ENCODE peak calls at places on chromosomes 5 and 9, in nine cellular contexts. U is C1 segment of cervical spinal cord, M is hippocampal formation, K is Peyer's patch, F is AG09319, A is ovary, P is neural crest cell, V is T-helper 17 cell, H is left ventricle myocardium superior. R is an unnamed sample.

GRCh38 chr5:179765400-179765799 is 28.4 kb upstream of the LTC4S start:
- DNase-seq in U (peak; percentile 38), M (no peak), K (no peak), F (peak; percentile 38), A (no peak), P (no peak), V (no peak), H (peak; percentile 67), R (no peak)

GRCh38 chr9:136036050-136036449 is 59.0 kb downstream of the NACC2 start:
- DNase-seq in U (no peak), M (no peak), K (no peak), F (no peak), A (no peak), P (no peak), V (no peak), H (no peak), R (no peak)

GRCh38 chr5:459562-460412 is 16.8 kb downstream of the EXOC3 start:
- DNase-seq in U (no peak), M (no peak), K (no peak), F (no peak), A (peak; percentile 9), P (no peak), V (no peak), H (no peak), R (peak; percentile 43)

GRCh38 chr9:79480639-79481038 is 91.1 kb upstream of the TLE4 start:
- DNase-seq in U (no peak), M (no peak), K (no peak), F (no peak), A (no peak), P (no peak), V (no peak), H (no peak), R (no peak)

GRCh38 chr5:75363111-75363510 is 26.1 kb downstream of the HMGCR start:
- DNase-seq in U (no peak), M (no peak), K (no peak), F (no peak), A (no peak), P (no peak), V (no peak), H (no peak), R (no peak)

GRCh38 chr9:120628207-120628924 is 48.4 kb upstream of the CDK5RAP2 start:
- DNase-seq in U (no peak), M (peak; percentile 43), K (no peak), F (no peak), A (no peak), P (no peak), V (no peak), H (no peak), R (no peak)

GRCh38 chr9:113492343-113493079 is 29.0 kb downstream of the RGS3 start:
- DNase-seq in U (peak; percentile 8), M (no peak), K (no peak), F (no peak), A (no peak), P (no peak), V (no peak), H (peak; percentile 59), R (no peak)

GRCh38 chr9:72351538-72352453 is 13.2 kb downstream of the ZFAND5 start:
- DNase-seq in U (no peak), M (no peak), K (no peak), F (no peak), A (no peak), P (no peak), V (no peak), H (peak; percentile 58), R (no peak)

GRCh38 chr5:157150995-157151394 is 8.3 kb upstream of the MED7 start:
- DNase-seq in U (no peak), M (no peak), K (no peak), F (no peak), A (no peak), P (no peak), V (no peak), H (no peak), R (no peak)

GRCh38 chr5:86665984-86666760 is 48.4 kb downstream of the COX7C start:
- DNase-seq in U (no peak), M (no peak), K (peak; percentile 81), F (no peak), A (no peak), P (no peak), V (no peak), H (no peak), R (no peak)

GRCh38 chr9:100066539-100066938 is 32.3 kb downstream of the ERP44 start:
- DNase-seq in U (no peak), M (no peak), K (no peak), F (peak; percentile 12), A (no peak), P (no peak), V (no peak), H (no peak), R (no peak)

GRCh38 chr9:77648458-77649108 is 461 bp upstream of the GNA14 start:
- DNase-seq in U (peak; percentile 68), M (peak; percentile 29), K (no peak), F (no peak), A (peak; percentile 77), P (no peak), V (no peak), H (peak; percentile 75), R (no peak)

GRCh38 chr5:5687113-5687512 is 264.6 kb downstream of the ICE1 start:
- DNase-seq in U (no peak), M (no peak), K (no peak), F (no peak), A (no peak), P (no peak), V (no peak), H (no peak), R (no peak)

GRCh38 chr9:95107001-95107749 is 210.3 kb downstream of the FANCC start:
- DNase-seq in U (peak; percentile 48), M (no peak), K (peak; percentile 25), F (no peak), A (peak; percentile 17), P (no peak), V (no peak), H (no peak), R (no peak)

GRCh38 chr9:93702261-93702660 is 125.9 kb downstream of the PHF2 start:
- DNase-seq in U (no peak), M (no peak), K (no peak), F (no peak), A (no peak), P (no peak), V (no peak), H (no peak), R (peak; percentile 43)

GRCh38 chr5:139397921-139398320 is 3.0 kb upstream of the PROB1 start:
- DNase-seq in U (no peak), M (no peak), K (no peak), F (no peak), A (no peak), P (no peak), V (no peak), H (no peak), R (no peak)

GRCh38 chr5:127518319-127518621 is 830 bp downstream of the PRRC1 start:
- DNase-seq in U (no peak), M (no peak), K (no peak), F (peak; percentile 10), A (no peak), P (no peak), V (no peak), H (no peak), R (no peak)

GRCh38 chr5:45189481-45189880 is 380.7 kb downstream of the MRPS30 start:
- DNase-seq in U (no peak), M (no peak), K (no peak), F (no peak), A (no peak), P (no peak), V (no peak), H (no peak), R (no peak)

GRCh38 chr5:112885001-112885400 is 23.9 kb downstream of the SRP19 start:
- DNase-seq in U (peak; percentile 52), M (peak; percentile 21), K (no peak), F (no peak), A (no peak), P (no peak), V (no peak), H (peak; percentile 41), R (no peak)

GRCh38 chr5:65151632-65152031 is 330.1 kb downstream of the ADAMTS6 start:
- DNase-seq in U (no peak), M (no peak), K (no peak), F (no peak), A (no peak), P (no peak), V (no peak), H (no peak), R (no peak)

GRCh38 chr5:132662925-132663770 is 5.2 kb downstream of the IL13 start:
- DNase-seq in U (no peak), M (no peak), K (no peak), F (no peak), A (no peak), P (no peak), V (no peak), H (no peak), R (peak; percentile 69)

GRCh38 chr9:84368593-84368992 is 28.0 kb upstream of the SLC28A3 start:
- DNase-seq in U (no peak), M (no peak), K (no peak), F (no peak), A (no peak), P (no peak), V (no peak), H (no peak), R (no peak)

GRCh38 chr5:160020266-160020770 is 11.4 kb downstream of the TTC1 start:
- DNase-seq in U (no peak), M (no peak), K (no peak), F (no peak), A (no peak), P (no peak), V (no peak), H (no peak), R (no peak)

GRCh38 chr5:143229896-143230675 is 173.4 kb downstream of the NR3C1 start:
- DNase-seq in U (peak; percentile 52), M (no peak), K (no peak), F (no peak), A (no peak), P (no peak), V (no peak), H (no peak), R (no peak)

GRCh38 chr5:36648426-36648825 is 42.0 kb downstream of the SLC1A3 start:
- DNase-seq in U (no peak), M (no peak), K (no peak), F (no peak), A (no peak), P (no peak), V (no peak), H (no peak), R (no peak)

GRCh38 chr5:33400675-33401074 is 40.1 kb upstream of the TARS1 start:
- DNase-seq in U (no peak), M (no peak), K (no peak), F (no peak), A (no peak), P (no peak), V (no peak), H (no peak), R (no peak)